ENCODE peak calls at places on chromosomes 3 and 15, in nine cellular contexts. A is fibroblast of mammary gland; W is stimulated activated CD8-positive, alpha-beta memory T cell treated with anti-CD3 and anti-CD28 coated beads, Interleukin-15, amount 100 ng/mL, for 4 hours; T is stimulated activated CD4-positive, alpha-beta T cell treated with anti-CD3 and anti-CD28 coated beads, Interleukin-4, amount 100 ng/mL, for 4 hours; Q is NCI-H69; H is HFFc6; J is bronchial epithelial cell; Z is GM12865; I is kidney tubule cell. X is an unnamed sample.

GRCh38 chr15:74432271-74432967 is 1.3 kb downstream of the SEMA7A start:
- DNase-seq in T (no peak), Q (peak; percentile 4), Z (no peak), W (no peak), J (no peak), I (no peak), A (no peak), H (no peak), X (no peak)

GRCh38 chr15:87224409-87224808 is 1032.1 kb downstream of the NTRK3 start:
- DNase-seq in I (no peak), T (no peak), A (peak; percentile 12), W (no peak), H (peak; percentile 78), J (no peak), Z (no peak), Q (no peak), X (no peak)

GRCh38 chr3:126340081-126340511 is 17.1 kb downstream of the KLF15 start:
- DNase-seq in H (no peak), A (peak; percentile 64), I (no peak), T (no peak), W (no peak), Q (no peak), J (no peak), Z (no peak), X (no peak)

GRCh38 chr3:175737646-175738572 is 878.8 kb downstream of the NAALADL2 start:
- DNase-seq in T (no peak), I (peak; percentile 59), J (peak; percentile 68), H (peak; percentile 84), Z (no peak), W (no peak), A (peak; percentile 45), Q (peak; percentile 22), X (no peak)

GRCh38 chr3:20511863-20512262 is 325.9 kb upstream of the SGO1 start:
- DNase-seq in T (no peak), Q (peak; percentile 86), A (peak; percentile 75), I (peak; percentile 78), H (peak; percentile 81), W (no peak), J (peak; percentile 61), Z (peak; percentile 31), X (peak; percentile 13)

GRCh38 chr3:181901626-181902025 is 189.9 kb downstream of the SOX2 start:
- DNase-seq in T (no peak), Z (no peak), A (no peak), Q (no peak), J (no peak), W (no peak), H (no peak), I (no peak), X (no peak)

GRCh38 chr3:43001094-43001553 is 22.0 kb downstream of the GASK1A start:
- DNase-seq in I (no peak), J (peak; percentile 8), A (peak; percentile 98), Q (no peak), W (no peak), Z (no peak), H (peak; percentile 81), T (no peak), X (no peak)

GRCh38 chr3:30112904-30113484 is 493.4 kb upstream of the TGFBR2 start:
- DNase-seq in Q (peak; percentile 61), J (peak; percentile 54), W (no peak), A (peak; percentile 70), I (peak; percentile 43), Z (peak; percentile 7), T (no peak), H (peak; percentile 64), X (peak; percentile 11)

GRCh38 chr3:5115506-5116162 is 6.5 kb upstream of the ARL8B start:
- DNase-seq in T (no peak), A (peak; percentile 30), W (no peak), Z (peak; percentile 67), I (no peak), J (no peak), Q (no peak), H (no peak), X (no peak)

GRCh38 chr15:62824111-62824737 is 218.3 kb upstream of the TPM1 start:
- DNase-seq in H (peak; percentile 66), Z (no peak), T (no peak), A (peak; percentile 68), I (peak; percentile 63), J (peak; percentile 72), W (no peak), Q (no peak), X (no peak)

GRCh38 chr3:63582943-63583500 is 69.5 kb upstream of the SNTN start:
- DNase-seq in H (peak; percentile 1), T (no peak), I (peak; percentile 51), Z (no peak), A (no peak), Q (no peak), J (no peak), W (no peak), X (no peak)

GRCh38 chr3:171845541-171846284 is 2.6 kb downstream of the TMEM212 start:
- DNase-seq in W (no peak), J (no peak), Q (no peak), A (no peak), I (peak; percentile 59), H (no peak), Z (no peak), T (no peak), X (no peak)

GRCh38 chr15:31435256-31435781 is 108.7 kb downstream of the KLF13 start:
- DNase-seq in A (peak; percentile 86), I (peak; percentile 57), J (peak; percentile 62), W (peak; percentile 82), T (peak; percentile 68), Q (peak; percentile 68), H (peak; percentile 48), Z (peak; percentile 97), X (peak; percentile 37)

GRCh38 chr3:157134620-157135191 is 25.2 kb downstream of the CCNL1 start:
- DNase-seq in H (no peak), T (no peak), A (peak; percentile 49), Q (no peak), W (no peak), J (no peak), I (peak; percentile 51), Z (peak; percentile 76), X (no peak)

GRCh38 chr3:42746455-42747450 is 26.3 kb downstream of the CCDC13 start:
- DNase-seq in A (no peak), W (no peak), H (no peak), Z (no peak), T (no peak), J (no peak), I (no peak), Q (peak; percentile 72), X (no peak)

GRCh38 chr3:45226206-45226915 is at the start of gene TMEM158:
- DNase-seq in Q (peak; percentile 76), J (peak; percentile 50), H (peak; percentile 36), A (peak; percentile 71), I (peak; percentile 73), T (peak; percentile 85), W (peak; percentile 62), Z (peak; percentile 60), X (no peak)

GRCh38 chr15:57384024-57384423 is 7.7 kb downstream of the CGNL1 start:
- DNase-seq in Z (no peak), H (no peak), W (no peak), J (no peak), T (no peak), I (no peak), A (no peak), Q (no peak), X (no peak)

GRCh38 chr3:160098946-160099626 is 110.5 kb downstream of the IL12A start:
- DNase-seq in J (no peak), Z (no peak), I (peak; percentile 52), H (no peak), W (no peak), T (no peak), A (no peak), Q (no peak), X (no peak)